ENCODE peak calls at places on chromosome 20, in five cellular contexts. D is colonic mucosa, O is fibroblast of mammary gland, U is glutamatergic neuron, X is nephron progenitor cell. R is an unnamed sample.

GRCh38 chr20:38559764-38560163 is 21.2 kb upstream of the ADIG start:
- DNase-seq in X (no peak), U (no peak), O (no peak), D (no peak), R (no peak)

GRCh38 chr20:43372051-43372450 is 85.6 kb upstream of the SRSF6 start:
- DNase-seq in O (no peak), U (no peak), D (no peak), X (no peak), R (no peak)

GRCh38 chr20:6504826-6505225 is 262.7 kb upstream of the BMP2 start:
- DNase-seq in D (no peak), U (no peak), O (peak; percentile 5), X (no peak), R (no peak)

GRCh38 chr20:11274137-11274536 is 600.3 kb upstream of the JAG1 start:
- DNase-seq in U (no peak), X (peak; percentile 36), D (peak; percentile 34), O (peak; percentile 66), R (no peak)

GRCh38 chr20:37075932-37076685 is 19.7 kb downstream of the RBL1 start:
- DNase-seq in X (no peak), U (no peak), D (no peak), O (no peak), R (no peak)

GRCh38 chr20:32482251-32483220 is 102.6 kb downstream of the NOL4L start:
- DNase-seq in D (peak; percentile 62), U (peak; percentile 67), X (peak; percentile 69), O (no peak), R (no peak)

GRCh38 chr20:62344782-62345181 is 22.3 kb downstream of the LAMA5 start:
- DNase-seq in X (no peak), D (no peak), O (no peak), U (no peak), R (no peak)

GRCh38 chr20:36777152-36777551 is 3.6 kb upstream of the DSN1 start:
- DNase-seq in O (no peak), U (no peak), X (no peak), D (no peak), R (no peak)

GRCh38 chr20:58570181-58570859 is 55.1 kb upstream of the APCDD1L start:
- DNase-seq in O (peak; percentile 31), X (no peak), D (no peak), U (no peak), R (no peak)

GRCh38 chr20:45539382-45539781 is at the start of gene WFDC6:
- DNase-seq in O (no peak), X (no peak), U (no peak), D (no peak), R (no peak)

DNA sequence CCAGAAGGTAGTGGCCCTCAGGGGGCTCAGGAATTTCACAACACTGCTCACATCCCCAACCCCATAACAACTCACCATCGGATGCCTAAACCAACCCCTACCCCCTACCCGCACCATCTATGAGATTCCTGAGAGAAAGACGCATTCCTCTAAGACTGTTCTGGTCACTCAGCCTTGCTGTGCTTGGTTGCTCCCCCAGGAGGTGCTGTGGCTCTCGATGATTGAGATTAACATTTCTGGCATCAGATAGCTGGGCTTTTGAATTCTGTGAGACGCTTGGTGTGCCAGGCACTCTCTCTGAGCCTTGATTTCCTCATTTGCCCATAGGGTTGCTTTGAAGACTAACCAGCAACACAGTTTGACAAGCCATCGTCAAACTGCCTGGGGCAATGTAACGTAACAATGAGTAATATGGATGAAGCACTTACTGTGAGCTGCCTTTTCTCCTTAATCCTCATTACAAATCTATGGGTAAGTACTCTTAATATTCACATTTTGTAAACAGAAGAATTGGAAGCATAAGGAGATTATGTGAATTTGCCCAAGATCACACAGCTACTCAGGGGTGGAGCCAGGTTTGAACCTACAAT is 978 bp downstream of the WFDC6 start:
- DNase-seq in D (no peak), U (no peak), X (no peak), O (no peak), R (no peak)
- TF ChIP-seq CTCF in D (no peak), U (no peak), X (no peak), O (no peak), R (no peak)

GRCh38 chr20:1017677-1018076 is 15.6 kb upstream of the RSPO4 start:
- DNase-seq in X (no peak), U (no peak), O (no peak), D (no peak), R (no peak)

GRCh38 chr20:1020614-1021013 is 18.5 kb upstream of the RSPO4 start:
- DNase-seq in X (no peak), D (no peak), U (no peak), O (no peak), R (no peak)

GRCh38 chr20:1019344-1019743 is 17.2 kb upstream of the RSPO4 start:
- DNase-seq in D (no peak), O (no peak), X (no peak), U (no peak), R (no peak)

DNA sequence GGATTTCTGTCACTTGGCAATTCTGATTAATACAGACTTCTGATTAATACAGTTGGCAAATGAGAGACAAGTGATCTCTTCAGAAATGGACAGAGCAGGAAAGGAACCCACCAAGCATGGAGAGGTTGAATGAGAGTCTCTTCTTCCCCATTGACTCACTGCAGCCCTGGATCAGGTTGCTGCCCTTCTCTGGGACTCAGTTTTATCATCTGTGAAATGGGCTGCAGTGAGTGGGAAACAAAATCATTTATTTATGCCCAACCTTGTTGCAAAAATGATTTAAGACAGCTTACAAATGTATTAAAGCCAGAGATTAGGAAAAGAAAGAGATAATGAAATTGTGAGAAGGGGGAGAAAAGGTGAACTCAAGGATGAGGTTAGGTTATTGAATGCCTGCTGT is 20.8 kb upstream of the RSPO4 start:
- DNase-seq in U (no peak), O (no peak), D (no peak), X (no peak), R (no peak)
- TF ChIP-seq CTCF in U (no peak), O (no peak), D (no peak), X (no peak), R (no peak)

GRCh38 chr20:63836335-63837133 is 5.5 kb upstream of the ZBTB46 start:
- DNase-seq in U (peak; percentile 72), O (no peak), D (no peak), X (peak; percentile 40), R (no peak)
- TF ChIP-seq CTCF in U (no peak), O (no peak), D (no peak), X (no peak), R (no peak)

GRCh38 chr20:9889270-9889981 is 50.5 kb upstream of the PAK5 start:
- DNase-seq in D (no peak), O (no peak), U (no peak), X (no peak), R (no peak)

GRCh38 chr20:9884061-9884460 is 45.2 kb upstream of the PAK5 start:
- DNase-seq in U (no peak), D (no peak), X (no peak), O (no peak), R (no peak)

GRCh38 chr20:9886227-9886626 is 47.4 kb upstream of the PAK5 start:
- DNase-seq in U (no peak), X (no peak), O (peak; percentile 64), D (no peak), R (no peak)

GRCh38 chr20:9884666-9885065 is 45.8 kb upstream of the PAK5 start:
- DNase-seq in X (no peak), O (peak; percentile 10), U (no peak), D (no peak), R (no peak)
- TF ChIP-seq CTCF in X (peak; percentile 13), O (no peak), U (no peak), D (no peak), R (no peak)

DNA sequence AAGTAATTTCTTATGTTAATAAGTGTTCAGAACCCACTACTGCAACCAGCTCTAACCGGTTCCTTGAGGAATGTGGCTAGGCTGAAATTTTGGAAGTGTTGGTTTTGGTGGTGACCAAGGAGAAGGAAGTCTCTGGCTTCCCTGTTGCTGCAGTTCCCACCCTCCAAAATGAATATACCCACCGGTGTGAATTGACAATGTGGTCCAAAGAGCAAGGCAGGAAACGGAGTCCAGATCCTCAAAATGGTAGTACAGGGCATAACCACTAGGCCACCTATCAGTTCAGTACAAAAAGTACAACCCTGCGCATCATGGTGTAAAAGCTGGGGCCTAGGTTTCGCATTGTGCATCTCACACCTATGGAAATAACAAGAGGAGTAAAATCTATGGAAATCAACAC is 2.8 kb downstream of the ADNP start:
- DNase-seq in X (no peak), U (no peak), O (no peak), D (no peak), R (no peak)
- TF ChIP-seq CTCF in X (no peak), U (no peak), O (no peak), D (no peak), R (no peak)

GRCh38 chr20:23178806-23179205 is 92.7 kb upstream of the CD93 start:
- DNase-seq in D (no peak), U (no peak), O (no peak), X (no peak), R (no peak)
- TF ChIP-seq CTCF in D (no peak), U (no peak), O (no peak), X (no peak), R (peak; percentile 45)

DNA sequence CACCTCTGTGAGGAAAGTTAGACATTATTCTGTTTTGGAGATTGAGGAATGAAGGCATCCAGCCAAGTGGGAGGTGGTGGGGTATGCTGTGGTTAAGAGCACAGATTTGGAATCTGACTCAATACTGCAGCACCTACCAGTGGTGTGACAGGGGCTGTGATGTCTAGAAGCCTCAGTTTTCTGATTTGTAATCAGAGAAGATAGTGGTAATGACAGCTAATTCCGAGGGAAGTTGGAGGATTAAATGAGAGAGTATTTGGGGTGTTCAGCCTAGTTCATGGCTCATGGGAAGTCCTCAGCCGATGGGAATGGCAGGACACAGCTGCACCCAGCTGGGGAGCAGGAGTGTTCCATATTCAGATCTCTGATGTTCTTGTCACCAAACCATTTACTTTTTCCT is 9.2 kb downstream of the SLC9A8 start:
- DNase-seq in O (peak; percentile 53), D (no peak), U (no peak), X (no peak), R (no peak)
- TF ChIP-seq CTCF in O (peak; percentile 34), D (no peak), U (no peak), X (no peak), R (peak; percentile 10)

GRCh38 chr20:15699431-15700146 is 873.7 kb downstream of the KIF16B start:
- DNase-seq in X (no peak), O (no peak), U (no peak), D (no peak), R (no peak)
- TF ChIP-seq CTCF in X (no peak), O (no peak), U (no peak), D (no peak), R (no peak)

R was measured in esophagus squamous epithelium.